ENCODE peak calls at places on chromosomes 4 and X, in four cellular contexts. D is GM12878, I is SK-N-SH, R is K562. H is an unnamed sample.
A peak's percentile ranks its signal among the peaks of the same experiment; 100 is the strongest.

GRCh38 chrX:13000311-13000811 is 25.5 kb downstream of the TMSB4X start:
- DNase-seq in D (peak; percentile 90), I (no peak), R (no peak), H (no peak)

GRCh38 chrX:71871367-71871766 is 39.3 kb upstream of the NHSL2 start:
- DNase-seq in I (no peak), R (no peak), D (no peak), H (peak; percentile 31)

GRCh38 chr4:77931452-77932135 is 69.0 kb downstream of the MRPL1 start:
- DNase-seq in R (no peak), I (no peak), D (no peak), H (peak; percentile 91)

GRCh38 chr4:170022211-170022610 is 4.0 kb downstream of the MFAP3L start:
- DNase-seq in D (no peak), R (no peak), I (no peak), H (no peak)

GRCh38 chr4:1971456-1972200 is 37.1 kb downstream of the NELFA start:
- DNase-seq in R (no peak), I (no peak), D (no peak), H (no peak)

GRCh38 chr4:171117457-171117856 is 695.7 kb upstream of the GALNTL6 start:
- DNase-seq in D (no peak), R (no peak), I (no peak), H (no peak)

GRCh38 chr4:153296424-153296823 is 48.1 kb upstream of the MND1 start:
- DNase-seq in R (no peak), I (no peak), D (no peak), H (peak; percentile 84)

GRCh38 chr4:47002593-47002992 is 9.2 kb upstream of the GABRA4 start:
- DNase-seq in D (no peak), I (no peak), R (no peak), H (peak; percentile 79)

GRCh38 chr4:151407018-151407417 is 2.0 kb upstream of the FHIP1A start:
- DNase-seq in R (no peak), D (no peak), I (no peak), H (no peak)

GRCh38 chr4:8534129-8534528 is 46.1 kb upstream of the GPR78 start:
- DNase-seq in D (peak; percentile 89), R (no peak), I (no peak), H (peak; percentile 66)

GRCh38 chr4:186628058-186628711 is 72.8 kb upstream of the MTNR1A start:
- DNase-seq in I (no peak), D (no peak), R (no peak), H (no peak)

GRCh38 chr4:54098375-54098774 is 1.6 kb upstream of the GSX2 start:
- DNase-seq in D (no peak), I (no peak), R (no peak), H (no peak)

GRCh38 chr4:156896536-156896935 is 75.1 kb downstream of the PDGFC start:
- DNase-seq in D (no peak), R (no peak), I (no peak), H (no peak)

GRCh38 chrX:50586980-50587379 is 116.4 kb upstream of the DGKK start:
- DNase-seq in I (peak; percentile 34), R (no peak), D (no peak), H (no peak)

GRCh38 chr4:149029056-149029651 is 586.9 kb upstream of the NR3C2 start:
- DNase-seq in D (no peak), R (no peak), I (no peak), H (peak; percentile 23)

GRCh38 chr4:147760695-147761094 is 28.8 kb downstream of the ARHGAP10 start:
- DNase-seq in D (no peak), I (peak; percentile 46), R (no peak), H (no peak)

GRCh38 chr4:54274786-54275503 is 45.9 kb downstream of the PDGFRA start:
- DNase-seq in D (no peak), R (no peak), I (no peak), H (peak; percentile 35)

GRCh38 chrX:2521092-2521926 is 20.5 kb upstream of the DHRSX start:
- DNase-seq in D (peak; percentile 83), I (no peak), R (no peak), H (no peak)

GRCh38 chr4:40587826-40588225 is 41.8 kb downstream of the RBM47 start:
- DNase-seq in R (no peak), D (no peak), I (no peak), H (peak; percentile 73)

DNA sequence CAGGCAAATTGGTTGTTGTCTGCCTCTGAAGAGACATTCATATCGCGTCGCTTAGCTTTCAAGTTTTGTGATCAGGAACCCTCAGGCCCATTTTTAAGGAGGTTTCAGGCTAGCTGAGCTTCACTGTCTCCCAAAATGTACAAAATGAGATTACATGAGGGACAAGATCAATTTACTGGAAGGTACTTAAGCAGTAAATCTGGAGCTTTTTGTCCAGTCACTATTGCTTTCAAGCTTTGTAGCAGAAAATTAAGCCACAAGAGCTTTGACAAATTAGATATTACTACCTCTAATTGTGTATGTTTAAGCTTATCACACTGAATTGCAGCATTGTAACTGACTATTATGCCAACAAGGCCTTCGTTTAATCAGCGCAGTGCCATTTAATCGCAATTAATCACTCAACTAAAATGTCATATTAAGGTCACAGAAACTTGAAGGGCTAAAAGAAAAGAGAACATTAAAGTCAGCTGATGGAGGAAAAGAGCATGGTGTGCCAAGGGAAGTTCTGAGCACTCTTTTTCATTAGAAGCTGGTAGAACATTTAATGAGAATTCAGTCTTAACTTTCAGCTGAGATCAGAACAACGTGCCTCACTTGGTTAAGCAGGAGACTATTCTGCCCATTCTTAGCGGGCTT is 353.0 kb downstream of the FBXO8 start:
- DNase-seq in I (peak; percentile 49), D (no peak), R (no peak), H (no peak)
- H2AFZ ChIP-seq in I (peak overlapping the region; percentile 89), D (no peak overlapping the region), R (no peak overlapping the region), H (no peak overlapping the region)

DNA sequence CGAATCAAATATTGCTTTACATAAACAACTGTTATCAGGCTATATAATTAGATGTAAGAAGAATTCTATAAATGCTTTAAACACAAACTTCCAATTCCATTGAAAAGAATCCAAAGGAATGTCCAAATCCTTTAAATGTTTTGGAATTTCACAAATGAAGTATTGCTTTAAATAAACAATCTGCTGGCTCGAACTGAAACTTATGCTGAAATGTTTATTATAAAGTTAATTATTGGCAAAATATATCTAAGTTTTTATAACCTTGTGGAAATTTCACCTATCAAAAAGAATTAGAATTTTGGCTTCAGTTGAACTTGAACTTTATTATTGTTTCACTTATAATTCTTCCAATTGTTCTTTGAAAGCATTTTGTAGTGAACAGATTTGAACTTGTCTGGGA is 16.2 kb downstream of the DAPP1 start:
- DNase-seq in I (no peak), R (no peak), D (no peak), H (no peak)
- TF ChIP-seq RCOR1 in I (no peak), R (no peak), D (no peak), H (no peak)

GRCh38 chr4:133062851-133063250 is 86.2 kb upstream of the PCDH10 start:
- DNase-seq in I (no peak), R (no peak), D (no peak), H (no peak)

GRCh38 chr4:133059117-133059516 is 90.0 kb upstream of the PCDH10 start:
- DNase-seq in I (no peak), D (no peak), R (no peak), H (no peak)

DNA sequence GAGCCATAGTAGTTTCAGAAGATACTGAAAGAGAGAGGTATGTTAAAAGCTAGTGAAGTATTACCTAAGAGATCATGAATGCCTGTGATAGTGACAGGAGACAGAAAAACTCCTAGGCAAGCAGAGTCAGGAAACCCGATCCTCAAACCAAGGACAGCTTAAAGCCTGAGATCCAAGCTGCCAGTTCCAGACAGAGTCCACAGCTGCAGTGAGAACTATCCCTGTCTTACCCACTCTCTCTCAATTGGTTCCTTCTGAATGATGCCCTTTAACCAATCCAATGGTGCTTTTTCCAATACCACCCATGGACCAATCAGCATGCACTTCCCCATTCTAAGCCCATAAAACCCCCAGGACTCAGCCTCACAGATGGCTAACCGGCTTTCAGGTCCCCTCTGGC is 90.4 kb upstream of the PCDH10 start:
- DNase-seq in R (no peak), I (no peak), D (no peak), H (no peak)
- H2AFZ ChIP-seq in R (no peak overlapping the region), I (no peak overlapping the region), D (no peak overlapping the region), H (no peak overlapping the region)

GRCh38 chr4:139559095-139559490 is 3.1 kb upstream of the SETD7 start:
- DNase-seq in I (no peak), R (no peak), D (no peak), H (no peak)

GRCh38 chr4:139559692-139560091 is 3.7 kb upstream of the SETD7 start:
- DNase-seq in I (peak; percentile 38), R (no peak), D (no peak), H (no peak)

GRCh38 chr4:139558235-139559094 is 2.4 kb upstream of the SETD7 start:
- DNase-seq in D (no peak), R (no peak), I (no peak), H (no peak)

GRCh38 chr4:139562067-139562684 is 6.2 kb upstream of the SETD7 start:
- DNase-seq in I (no peak), D (no peak), R (no peak), H (no peak)

GRCh38 chr4:139560396-139561084 is 4.5 kb upstream of the SETD7 start:
- DNase-seq in I (no peak), D (no peak), R (no peak), H (no peak)
- TF ChIP-seq RCOR1 in I (no peak), D (no peak), R (no peak), H (no peak)

H was measured in IMR-90.